ENCODE peak calls at places on chromosomes 12 and 14, in five cellular contexts. P, E, F, O and V are unnamed samples.

GRCh38 chr14:93059917-93060545 is 55.7 kb downstream of the ITPK1 start:
- DNase-seq in P (no peak), E (no peak), O (no peak), F (no peak), V (peak; percentile 50)

GRCh38 chr14:45766247-45766646 is 513.2 kb upstream of the MIS18BP1 start:
- DNase-seq in E (no peak), O (no peak), P (no peak), F (no peak), V (no peak)

GRCh38 chr12:120466560-120467315 is 2.8 kb downstream of the SRSF9 start:
- DNase-seq in P (peak; percentile 39), O (no peak), E (no peak), F (peak; percentile 45), V (no peak)

GRCh38 chr14:104784218-104784568 is 11.4 kb downstream of the AKT1 start:
- DNase-seq in P (no peak), E (no peak), F (no peak), O (no peak), V (no peak)

GRCh38 chr12:85279449-85280137 is 427 bp upstream of the ALX1 start:
- DNase-seq in O (no peak), P (peak; percentile 45), E (no peak), F (no peak), V (no peak)

GRCh38 chr14:73619524-73619923 is 7.2 kb downstream of the ACOT6 start:
- DNase-seq in F (no peak), E (no peak), O (no peak), P (no peak), V (no peak)

GRCh38 chr12:122749569-122750332 is 2.9 kb upstream of the DENR start:
- DNase-seq in O (no peak), E (no peak), F (no peak), P (no peak), V (no peak)

GRCh38 chr14:72610096-72610830 is 283.6 kb downstream of the DPF3 start:
- DNase-seq in P (no peak), F (no peak), E (no peak), O (no peak), V (no peak)

GRCh38 chr12:21913823-21914222 is 27.4 kb downstream of the ABCC9 start:
- DNase-seq in P (no peak), O (no peak), E (no peak), F (no peak), V (no peak)

GRCh38 chr12:51848843-51849735 is 571 bp upstream of the FIGNL2 start:
- DNase-seq in O (no peak), F (no peak), P (peak; percentile 66), E (no peak), V (no peak)

GRCh38 chr12:24728366-24728765 is 220.5 kb downstream of the BCAT1 start:
- DNase-seq in P (no peak), F (peak; percentile 55), O (no peak), E (peak; percentile 16), V (no peak)

GRCh38 chr14:103144085-103144484 is 20.8 kb downstream of the TNFAIP2 start:
- DNase-seq in E (no peak), F (peak; percentile 56), P (no peak), O (no peak), V (no peak)

GRCh38 chr14:62117718-62118164 is 355.5 kb downstream of the SNAPC1 start:
- DNase-seq in F (peak; percentile 0), E (no peak), P (no peak), O (no peak), V (no peak)

GRCh38 chr12:27902651-27903050 is 69.9 kb downstream of the PTHLH start:
- DNase-seq in E (no peak), F (no peak), O (no peak), P (no peak), V (no peak)

GRCh38 chr12:81259360-81259759 is 181.5 kb downstream of the ACSS3 start:
- DNase-seq in F (no peak), E (no peak), O (no peak), P (no peak), V (no peak)

GRCh38 chr14:64971890-64972785 is at the start of gene RAB15:
- DNase-seq in O (no peak), P (peak; percentile 50), F (peak; percentile 6), E (no peak), V (no peak)

GRCh38 chr12:131357152-131357747 is 353.6 kb upstream of the SFSWAP start:
- DNase-seq in O (no peak), E (no peak), F (no peak), P (no peak), V (no peak)

GRCh38 chr12:113227169-113227568 is 5.9 kb downstream of the TPCN1 start:
- DNase-seq in E (no peak), O (no peak), F (no peak), P (no peak), V (no peak)

GRCh38 chr12:109860961-109861360 is 19.4 kb downstream of the GLTP start:
- DNase-seq in E (no peak), P (no peak), O (no peak), F (no peak), V (no peak)

GRCh38 chr12:90366286-90366685 is 588.7 kb downstream of the CCER1 start:
- DNase-seq in F (peak; percentile 36), O (no peak), P (no peak), E (no peak), V (no peak)

GRCh38 chr12:47725091-47725772 is at the start of gene ENDOU:
- DNase-seq in O (no peak), E (no peak), P (no peak), F (no peak), V (no peak)

GRCh38 chr12:32336261-32336660 is 63.1 kb upstream of the FGD4 start:
- DNase-seq in F (no peak), E (no peak), O (no peak), P (no peak), V (no peak)